ENCODE peak calls at places on chromosomes 2 and 18, in ten cellular contexts. O is tibial artery, W is fibroblast of pulmonary artery, P is kidney, M is A673, U is A549, X is brain microvascular endothelial cell, A is body of pancreas, H is neuronal stem cell, R is astrocyte of the spinal cord. T is an unnamed sample.

GRCh38 chr2:128261245-128262128 is 57.2 kb downstream of the HS6ST1 start:
- DNase-seq in U (no peak), W (no peak), A (no peak), P (peak; percentile 68), M (no peak), R (no peak), X (no peak), H (no peak), O (no peak), T (no peak)

GRCh38 chr2:235745597-235745996 is 251.8 kb downstream of the AGAP1 start:
- DNase-seq in A (no peak), O (no peak), R (no peak), M (no peak), U (no peak), W (no peak), X (peak; percentile 25), P (no peak), H (no peak), T (no peak)

GRCh38 chr2:110959233-110959632 is 161.5 kb upstream of the BCL2L11 start:
- DNase-seq in X (no peak), W (no peak), U (no peak), R (no peak), H (no peak), O (no peak), M (no peak), P (no peak), A (no peak), T (no peak)

GRCh38 chr2:169694113-169694893 is at the start of the genes CFAP210 and PHOSPHO2:
- DNase-seq in H (peak; percentile 92), R (peak; percentile 97), X (peak; percentile 98), A (peak; percentile 99), W (peak; percentile 97), M (peak; percentile 98), O (peak; percentile 100), U (peak; percentile 85), P (peak; percentile 100), T (peak; percentile 100)

GRCh38 chr2:1553671-1554295 is 140.5 kb downstream of the TPO start:
- DNase-seq in U (peak; percentile 44), P (peak; percentile 67), W (peak; percentile 56), O (no peak), M (no peak), A (peak; percentile 18), H (no peak), R (peak; percentile 83), X (peak; percentile 69), T (no peak)

GRCh38 chr2:191866675-191867506 is 20.0 kb upstream of the CAVIN2 start:
- DNase-seq in A (peak; percentile 49), M (peak; percentile 59), O (no peak), H (no peak), U (peak; percentile 59), X (peak; percentile 80), W (peak; percentile 96), R (peak; percentile 90), P (no peak), T (no peak)

GRCh38 chr2:143629344-143629743 is 500.1 kb downstream of the ARHGAP15 start:
- DNase-seq in O (no peak), H (no peak), P (no peak), W (peak; percentile 30), M (peak; percentile 68), A (no peak), R (peak; percentile 87), U (no peak), X (peak; percentile 53), T (no peak)

GRCh38 chr2:43276962-43277383 is 50.6 kb upstream of the ZFP36L2 start:
- DNase-seq in A (peak; percentile 46), R (peak; percentile 18), P (peak; percentile 90), M (no peak), H (no peak), X (no peak), U (no peak), W (no peak), O (peak; percentile 29), T (peak; percentile 37)

GRCh38 chr2:72144746-72145657 is 2.7 kb downstream of the CYP26B1 start:
- DNase-seq in P (peak; percentile 78), W (no peak), A (peak; percentile 35), H (peak; percentile 44), O (no peak), X (no peak), R (no peak), M (peak; percentile 62), U (peak; percentile 96), T (peak; percentile 67)

GRCh38 chr2:31193066-31193396 is 24.3 kb downstream of the CAPN14 start:
- DNase-seq in P (no peak), H (no peak), W (no peak), R (no peak), A (no peak), U (no peak), M (no peak), O (no peak), X (no peak), T (no peak)

GRCh38 chr18:23133860-23134779 is 1.2 kb upstream of the CABLES1 start:
- DNase-seq in P (peak; percentile 80), U (peak; percentile 70), H (no peak), A (peak; percentile 73), O (no peak), R (no peak), X (no peak), M (peak; percentile 41), W (no peak), T (no peak)
- H3K4me3 ChIP-seq in P (peak overlapping the region; percentile 81), U (peak overlapping the region; percentile 85), H (no peak overlapping the region), A (no peak overlapping the region), O (peak overlapping the region; percentile 76), R (peak overlapping the region; percentile 71), X (peak overlapping the region; percentile 67), M (peak overlapping the region; percentile 54), W (peak overlapping the region; percentile 69), T (no peak overlapping the region)

GRCh38 chr2:9639000-9639602 is 8.3 kb upstream of the YWHAQ start:
- DNase-seq in P (no peak), X (no peak), W (peak; percentile 54), A (no peak), R (no peak), O (no peak), M (no peak), U (peak; percentile 12), H (no peak), T (no peak)
- H3K4me3 ChIP-seq in P (no peak overlapping the region), X (no peak overlapping the region), W (peak overlapping the region; percentile 8), A (no peak overlapping the region), R (no peak overlapping the region), O (no peak overlapping the region), M (no peak overlapping the region), U (no peak overlapping the region), H (no peak overlapping the region), T (no peak overlapping the region)

GRCh38 chr2:117979911-117980341 is 33.9 kb downstream of the CCDC93 start:
- DNase-seq in A (peak; percentile 5), O (no peak), P (no peak), X (peak; percentile 40), U (no peak), M (no peak), R (no peak), H (no peak), W (no peak), T (no peak)
- H3K4me3 ChIP-seq in A (no peak overlapping the region), O (no peak overlapping the region), P (no peak overlapping the region), X (no peak overlapping the region), U (no peak overlapping the region), M (no peak overlapping the region), R (no peak overlapping the region), H (no peak overlapping the region), W (no peak overlapping the region), T (no peak overlapping the region)

GRCh38 chr2:132670961-132671781 is 1.2 kb upstream of the LYPD1 start:
- DNase-seq in P (no peak), M (peak; percentile 36), W (peak; percentile 85), A (no peak), H (peak; percentile 44), X (peak; percentile 85), O (no peak), U (peak; percentile 16), R (peak; percentile 97), T (no peak)
- H3K4me3 ChIP-seq in P (peak overlapping the region; percentile 61), M (peak overlapping the region; percentile 68), W (peak overlapping the region; percentile 53), A (peak overlapping the region; percentile 7), H (peak overlapping the region; percentile 79), X (peak overlapping the region; percentile 61), O (peak overlapping the region; percentile 31), U (peak overlapping the region; percentile 60), R (peak overlapping the region; percentile 68), T (peak overlapping the region; percentile 62)

T was measured in heart left ventricle.